ENCODE peak calls at places on chromosomes 7 and 10, in ten cellular contexts. C is vagina, U is transverse colon, E is stomach, G is GM12891, P is upper lobe of left lung, X is sigmoid colon, T is K562, M is GM23338, V is HL-60. N is an unnamed sample.

GRCh38 chr7:2609001-2609411 is 22.8 kb upstream of the TTYH3 start:
- DNase-seq in V (peak; percentile 85), G (peak; percentile 74), T (peak; percentile 55), M (peak; percentile 93), X (no peak), P (peak; percentile 43), E (no peak), C (no peak), U (no peak), N (no peak)

GRCh38 chr10:48330269-48330668 is 23.8 kb downstream of the MAPK8 start:
- DNase-seq in X (no peak), M (no peak), U (no peak), P (peak; percentile 60), V (no peak), E (no peak), T (no peak), C (no peak), G (no peak), N (no peak)

GRCh38 chr10:13684813-13685511 is 98.2 kb downstream of the PRPF18 start:
- DNase-seq in P (no peak), V (no peak), X (no peak), U (no peak), C (no peak), E (no peak), M (no peak), G (no peak), T (no peak), N (no peak)

GRCh38 chr10:71408436-71409225 is 11.9 kb downstream of the CDH23 start:
- DNase-seq in X (no peak), U (no peak), G (no peak), P (peak; percentile 6), M (no peak), V (no peak), C (peak; percentile 92), E (no peak), T (no peak), N (no peak)

GRCh38 chr10:9243861-9244515 is 1189.5 kb downstream of the GATA3 start:
- DNase-seq in T (no peak), M (no peak), P (no peak), V (no peak), C (no peak), G (no peak), X (no peak), E (no peak), U (no peak), N (no peak)

GRCh38 chr10:129843131-129843541 is 120.9 kb downstream of the EBF3 start:
- DNase-seq in U (no peak), G (no peak), V (no peak), P (no peak), E (no peak), M (no peak), C (no peak), T (no peak), X (no peak), N (no peak)

GRCh38 chr7:149625339-149625946 is 127.8 kb upstream of the ZNF746 start:
- DNase-seq in M (peak; percentile 89), G (peak; percentile 50), V (peak; percentile 65), C (no peak), X (peak; percentile 81), T (peak; percentile 91), P (peak; percentile 69), E (peak; percentile 66), U (peak; percentile 68), N (peak; percentile 67)

GRCh38 chr7:1663857-1664651 is 6.0 kb upstream of the ELFN1 start:
- DNase-seq in G (peak; percentile 16), P (no peak), V (no peak), C (no peak), X (peak; percentile 63), U (peak; percentile 5), T (no peak), E (no peak), M (peak; percentile 78), N (no peak)

GRCh38 chr10:52864459-52865106 is 92.0 kb upstream of the MBL2 start:
- DNase-seq in P (no peak), G (no peak), C (no peak), E (no peak), M (peak; percentile 50), U (no peak), T (no peak), V (no peak), X (no peak), N (peak; percentile 14)

GRCh38 chr10:119428789-119429188 is 113.7 kb downstream of the RGS10 start:
- DNase-seq in U (no peak), X (no peak), E (no peak), V (no peak), T (no peak), P (no peak), G (no peak), M (no peak), C (no peak), N (no peak)

GRCh38 chr7:5428470-5429252 is 5.0 kb upstream of the TNRC18 start:
- DNase-seq in M (peak; percentile 39), X (peak; percentile 95), T (peak; percentile 85), G (no peak), P (peak; percentile 73), V (peak; percentile 92), C (no peak), E (peak; percentile 70), U (peak; percentile 73), N (no peak)
- TF ChIP-seq POLR2AphosphoS5 in M (no peak), X (peak; percentile 38), T (no peak), G (no peak), P (no peak), V (peak; percentile 32), C (no peak), E (peak; percentile 17), U (peak; percentile 14), N (peak; percentile 22)

DNA sequence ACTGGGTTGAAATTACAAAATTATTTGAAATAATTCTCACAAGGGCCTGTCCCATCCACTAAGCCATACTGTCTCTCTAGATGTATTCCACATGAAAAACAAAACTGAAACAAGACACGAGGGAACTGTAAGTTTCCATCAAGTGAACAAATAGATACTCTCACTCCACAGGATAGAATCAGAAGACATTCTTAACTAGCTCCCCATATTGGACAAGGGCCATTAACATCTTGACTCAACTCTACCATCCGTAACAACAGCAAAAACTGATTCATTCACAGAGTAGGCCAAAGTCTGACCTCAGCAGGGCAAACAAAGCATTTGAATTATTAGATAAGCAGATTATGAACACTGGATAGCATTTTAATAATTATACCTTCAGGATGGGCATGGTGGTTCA is 29.1 kb downstream of the UBE2H start:
- DNase-seq in X (no peak), G (no peak), P (no peak), V (no peak), U (no peak), M (no peak), E (no peak), C (no peak), T (no peak), N (no peak)
- TF ChIP-seq POLR2AphosphoS5 in X (no peak), G (no peak), P (no peak), V (no peak), U (no peak), M (no peak), E (peak; percentile 46), C (no peak), T (no peak), N (peak; percentile 5)

DNA sequence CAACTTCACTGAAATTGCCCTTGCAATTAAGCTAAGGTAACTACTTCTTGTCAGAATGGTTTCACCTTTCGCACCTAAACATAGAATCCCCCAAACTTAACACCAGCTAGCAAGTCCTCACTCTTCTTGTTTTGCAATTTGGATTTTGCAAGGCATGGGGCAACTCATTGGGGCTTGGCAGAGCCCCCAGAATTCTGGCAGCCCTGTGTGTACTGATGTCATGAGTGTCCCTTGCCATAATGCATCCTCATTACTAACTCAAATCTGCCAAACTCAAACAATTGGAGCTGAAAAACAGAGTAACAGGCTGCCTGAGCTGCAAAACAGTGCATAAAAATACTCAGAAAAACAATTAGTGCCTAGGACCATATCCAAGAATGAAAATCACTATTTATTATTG is 7.8 kb upstream of the XPNPEP1 start:
- DNase-seq in C (no peak), E (no peak), P (no peak), V (peak; percentile 35), M (no peak), U (no peak), T (no peak), X (no peak), G (no peak), N (no peak)
- TF ChIP-seq POLR2AphosphoS5 in C (no peak), E (no peak), P (no peak), V (no peak), M (no peak), U (no peak), T (no peak), X (no peak), G (no peak), N (no peak)

GRCh38 chr10:102485093-102485785 is 17.3 kb downstream of the ACTR1A start:
- DNase-seq in E (no peak), P (no peak), M (no peak), U (no peak), X (no peak), T (no peak), C (no peak), V (no peak), G (no peak), N (no peak)
- TF ChIP-seq POLR2AphosphoS5 in E (no peak), P (no peak), M (no peak), U (no peak), X (no peak), T (no peak), C (no peak), V (no peak), G (no peak), N (no peak)

GRCh38 chr10:76946268-76946667 is 691.3 kb downstream of the KCNMA1 start:
- DNase-seq in P (no peak), G (no peak), U (no peak), M (no peak), V (no peak), E (no peak), X (no peak), T (no peak), C (no peak), N (no peak)

GRCh38 chr10:76950354-76950753 is 687.3 kb downstream of the KCNMA1 start:
- DNase-seq in U (no peak), X (no peak), E (no peak), C (no peak), V (no peak), G (no peak), T (no peak), M (no peak), P (no peak), N (no peak)

GRCh38 chr10:76939862-76940495 is 697.6 kb downstream of the KCNMA1 start:
- DNase-seq in T (no peak), P (no peak), G (no peak), X (no peak), M (no peak), E (no peak), C (no peak), V (no peak), U (no peak), N (no peak)

GRCh38 chr10:76942556-76943416 is 694.8 kb downstream of the KCNMA1 start:
- DNase-seq in T (no peak), G (no peak), E (no peak), X (no peak), M (no peak), C (no peak), U (no peak), P (no peak), V (no peak), N (no peak)

DNA sequence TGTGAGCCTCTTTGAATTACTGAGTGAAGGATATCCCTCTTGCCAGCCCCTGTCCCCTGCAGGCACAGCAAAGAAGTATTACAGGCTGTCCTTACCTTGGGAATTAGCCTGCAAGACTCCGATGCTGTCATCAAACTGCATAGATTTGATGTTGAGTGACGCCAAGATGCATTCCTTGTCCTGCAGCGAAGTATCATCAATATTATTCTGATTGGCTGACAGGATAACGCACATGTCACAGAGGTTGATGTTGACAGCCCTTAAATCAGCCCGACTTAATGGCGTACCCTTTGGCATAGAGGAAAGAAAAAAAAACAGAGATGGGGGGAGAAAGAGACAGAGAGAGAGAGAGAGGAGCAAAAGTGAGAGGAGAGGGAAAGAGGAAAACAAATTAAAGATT is 692.9 kb downstream of the KCNMA1 start:
- DNase-seq in G (no peak), E (no peak), P (no peak), M (no peak), U (no peak), T (no peak), C (no peak), X (no peak), V (no peak), N (no peak)
- TF ChIP-seq POLR2AphosphoS5 in G (no peak), E (no peak), P (no peak), M (no peak), U (no peak), T (no peak), C (no peak), X (no peak), V (no peak), N (no peak)

N was measured in prostate gland.